ENCODE peak calls at places on chromosomes 1 and 21, in four cellular contexts. One of them, this sample, is unnamed.

GRCh38 chr1:70043806-70044205 is 161.6 kb downstream of the LRRC40 start:
- DNase-seq in left lung: no peak
- DNase-seq in epithelial cell of esophagus: peak; percentile 92
- DNase-seq in fibroblast of pulmonary artery: peak; percentile 90
- DNase-seq in this sample: peak; percentile 64

GRCh38 chr1:92380867-92381266 is 82.0 kb downstream of the RPAP2 start:
- DNase-seq in left lung: no peak
- DNase-seq in epithelial cell of esophagus: no peak
- DNase-seq in fibroblast of pulmonary artery: peak; percentile 26
- DNase-seq in this sample: no peak

GRCh38 chr1:3516911-3517310 is 62.4 kb downstream of the ARHGEF16 start:
- DNase-seq in left lung: no peak
- DNase-seq in epithelial cell of esophagus: no peak
- DNase-seq in fibroblast of pulmonary artery: no peak
- DNase-seq in this sample: no peak

GRCh38 chr21:37593740-37594471 is 227.3 kb downstream of the DYRK1A start:
- DNase-seq in left lung: no peak
- DNase-seq in epithelial cell of esophagus: no peak
- DNase-seq in fibroblast of pulmonary artery: no peak
- DNase-seq in this sample: no peak

GRCh38 chr1:53380296-53380695 is 52.4 kb upstream of the LRP8 start:
- DNase-seq in left lung: peak; percentile 1
- DNase-seq in epithelial cell of esophagus: no peak
- DNase-seq in fibroblast of pulmonary artery: no peak
- DNase-seq in this sample: no peak

GRCh38 chr1:212030936-212031528 is 4.3 kb downstream of the INTS7 start:
- DNase-seq in left lung: no peak
- DNase-seq in epithelial cell of esophagus: peak; percentile 87
- DNase-seq in fibroblast of pulmonary artery: peak; percentile 79
- DNase-seq in this sample: peak; percentile 96

GRCh38 chr1:2378441-2378851 is 12.9 kb downstream of the MORN1 start:
- DNase-seq in left lung: no peak
- DNase-seq in epithelial cell of esophagus: no peak
- DNase-seq in fibroblast of pulmonary artery: no peak
- DNase-seq in this sample: no peak

GRCh38 chr1:198776602-198777029 is 137.8 kb downstream of the PTPRC start:
- DNase-seq in left lung: peak; percentile 76
- DNase-seq in epithelial cell of esophagus: peak; percentile 90
- DNase-seq in fibroblast of pulmonary artery: peak; percentile 98
- DNase-seq in this sample: peak; percentile 99

GRCh38 chr1:83113686-83114085 is 885.2 kb downstream of the TTLL7 start:
- DNase-seq in left lung: no peak
- DNase-seq in epithelial cell of esophagus: peak; percentile 15
- DNase-seq in fibroblast of pulmonary artery: no peak
- DNase-seq in this sample: peak; percentile 3

GRCh38 chr1:170239445-170239844 is 93.7 kb downstream of the NTMT2 start:
- DNase-seq in left lung: no peak
- DNase-seq in epithelial cell of esophagus: peak; percentile 81
- DNase-seq in fibroblast of pulmonary artery: peak; percentile 14
- DNase-seq in this sample: peak; percentile 60

GRCh38 chr1:58816072-58816746 is 32.4 kb upstream of the JUN start:
- DNase-seq in left lung: peak; percentile 93
- DNase-seq in epithelial cell of esophagus: peak; percentile 79
- DNase-seq in fibroblast of pulmonary artery: peak; percentile 86
- DNase-seq in this sample: peak; percentile 90

GRCh38 chr1:234397732-234398131 is 24.5 kb downstream of the COA6 start:
- DNase-seq in left lung: no peak
- DNase-seq in epithelial cell of esophagus: no peak
- DNase-seq in fibroblast of pulmonary artery: no peak
- DNase-seq in this sample: no peak

GRCh38 chr1:166261511-166261910 is 94.7 kb upstream of the FAM78B start:
- DNase-seq in left lung: no peak
- DNase-seq in epithelial cell of esophagus: no peak
- DNase-seq in fibroblast of pulmonary artery: no peak
- DNase-seq in this sample: no peak

GRCh38 chr1:148386617-148387016 is 96.5 kb downstream of the PPIAL4G start:
- DNase-seq in left lung: no peak
- DNase-seq in epithelial cell of esophagus: no peak
- DNase-seq in fibroblast of pulmonary artery: no peak
- DNase-seq in this sample: no peak

GRCh38 chr1:28553229-28553930 is 495 bp downstream of the TRNAU1AP start:
- DNase-seq in left lung: peak; percentile 48
- DNase-seq in epithelial cell of esophagus: peak; percentile 65
- DNase-seq in fibroblast of pulmonary artery: peak; percentile 30
- DNase-seq in this sample: peak; percentile 36

GRCh38 chr21:45130324-45130774 is 56.0 kb downstream of the ADARB1 start:
- DNase-seq in left lung: no peak
- DNase-seq in epithelial cell of esophagus: peak; percentile 71
- DNase-seq in fibroblast of pulmonary artery: peak; percentile 80
- DNase-seq in this sample: peak; percentile 80

GRCh38 chr21:44477712-44478111 is 22.4 kb downstream of the LRRC3 start:
- DNase-seq in left lung: peak; percentile 21
- DNase-seq in epithelial cell of esophagus: no peak
- DNase-seq in fibroblast of pulmonary artery: no peak
- DNase-seq in this sample: no peak

GRCh38 chr1:10051656-10052055 is 18.9 kb downstream of the UBE4B start:
- DNase-seq in left lung: no peak
- DNase-seq in epithelial cell of esophagus: no peak
- DNase-seq in fibroblast of pulmonary artery: no peak
- DNase-seq in this sample: no peak

GRCh38 chr1:43834280-43835140 is 99.1 kb upstream of the ARTN start:
- DNase-seq in left lung: peak; percentile 56
- DNase-seq in epithelial cell of esophagus: peak; percentile 74
- DNase-seq in fibroblast of pulmonary artery: peak; percentile 60
- DNase-seq in this sample: peak; percentile 28

GRCh38 chr1:115062542-115063004 is 26.7 kb downstream of the TSPAN2 start:
- DNase-seq in left lung: peak; percentile 51
- DNase-seq in epithelial cell of esophagus: peak; percentile 70
- DNase-seq in fibroblast of pulmonary artery: no peak
- DNase-seq in this sample: no peak

GRCh38 chr1:197619008-197619640 is 156.2 kb downstream of the DENND1B start:
- DNase-seq in left lung: no peak
- DNase-seq in epithelial cell of esophagus: peak; percentile 15
- DNase-seq in fibroblast of pulmonary artery: peak; percentile 51
- DNase-seq in this sample: peak; percentile 42

GRCh38 chr1:157147906-157148717 is 9.9 kb upstream of the ETV3 start:
- DNase-seq in left lung: no peak
- DNase-seq in epithelial cell of esophagus: peak; percentile 41
- DNase-seq in fibroblast of pulmonary artery: peak; percentile 44
- DNase-seq in this sample: peak; percentile 14

GRCh38 chr1:88088481-88088880 is 595.6 kb upstream of the PKN2 start:
- DNase-seq in left lung: no peak
- DNase-seq in epithelial cell of esophagus: no peak
- DNase-seq in fibroblast of pulmonary artery: no peak
- DNase-seq in this sample: no peak

GRCh38 chr1:215599418-215599817 is 32.3 kb downstream of the KCTD3 start:
- DNase-seq in left lung: no peak
- DNase-seq in epithelial cell of esophagus: peak; percentile 49
- DNase-seq in fibroblast of pulmonary artery: peak; percentile 61
- DNase-seq in this sample: peak; percentile 51

GRCh38 chr21:44058652-44058964 is 46.5 kb downstream of the TRAPPC10 start:
- DNase-seq in left lung: no peak
- DNase-seq in epithelial cell of esophagus: no peak
- DNase-seq in fibroblast of pulmonary artery: no peak
- DNase-seq in this sample: no peak

GRCh38 chr1:117672756-117673155 is 66.9 kb downstream of the TENT5C start:
- DNase-seq in left lung: no peak
- DNase-seq in epithelial cell of esophagus: no peak
- DNase-seq in fibroblast of pulmonary artery: no peak
- DNase-seq in this sample: no peak

GRCh38 chr1:93758842-93759515 is 77.3 kb upstream of the BCAR3 start:
- DNase-seq in left lung: peak; percentile 61
- DNase-seq in epithelial cell of esophagus: peak; percentile 29
- DNase-seq in fibroblast of pulmonary artery: peak; percentile 98
- DNase-seq in this sample: peak; percentile 86

GRCh38 chr1:101029184-101029583 is 3.6 kb upstream of the DPH5 start:
- DNase-seq in left lung: no peak
- DNase-seq in epithelial cell of esophagus: no peak
- DNase-seq in fibroblast of pulmonary artery: no peak
- DNase-seq in this sample: no peak

GRCh38 chr21:30463713-30464112 is 16.5 kb downstream of the KRTAP19-1 start:
- DNase-seq in left lung: no peak
- DNase-seq in epithelial cell of esophagus: peak; percentile 30
- DNase-seq in fibroblast of pulmonary artery: no peak
- DNase-seq in this sample: peak; percentile 2

GRCh38 chr21:29453511-29453910 is 154.8 kb downstream of the BACH1 start:
- DNase-seq in left lung: no peak
- DNase-seq in epithelial cell of esophagus: no peak
- DNase-seq in fibroblast of pulmonary artery: no peak
- DNase-seq in this sample: peak; percentile 24

DNA sequence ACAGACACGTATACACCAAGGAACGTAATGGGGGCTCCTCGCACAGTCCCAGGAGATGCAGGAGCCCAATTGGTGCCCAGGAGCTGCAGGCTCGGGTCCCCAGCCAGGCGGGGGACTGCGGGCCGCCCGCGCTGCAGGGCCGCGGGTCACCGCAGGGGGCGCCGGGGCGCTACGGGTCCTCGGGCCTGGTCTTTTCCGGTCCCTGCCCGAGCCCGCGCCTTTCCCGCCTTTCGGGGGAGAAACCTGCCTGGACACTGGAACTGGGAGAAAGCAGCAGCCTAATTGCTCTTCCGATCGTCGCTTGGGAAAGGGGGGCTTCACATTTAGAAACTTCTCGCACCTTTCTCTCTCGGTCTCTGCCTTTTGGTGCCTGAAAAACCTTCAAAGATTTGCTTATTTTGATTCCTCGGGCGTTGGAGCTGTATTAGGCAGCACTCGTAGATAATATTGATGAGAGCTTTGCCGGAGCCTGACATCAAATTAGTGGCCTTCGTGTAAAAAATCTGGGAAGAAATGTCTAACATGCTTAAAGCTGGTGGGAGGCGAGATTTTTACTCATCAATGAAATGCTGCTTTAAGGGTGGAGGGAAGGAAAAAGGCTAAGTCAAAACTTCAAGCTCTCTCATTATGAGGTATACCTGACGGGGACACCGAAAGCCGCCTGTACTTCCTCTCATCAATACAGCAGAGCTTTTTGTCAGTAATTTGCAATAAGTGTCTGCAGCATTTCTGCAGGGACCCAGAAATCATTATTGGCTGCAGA is 12.6 kb upstream of the BARHL2 start:
- DNase-seq in left lung: no peak
- DNase-seq in epithelial cell of esophagus: no peak
- DNase-seq in fibroblast of pulmonary artery: no peak
- DNase-seq in this sample: no peak
- TF ChIP-seq CTCF in left lung: no peak
- TF ChIP-seq CTCF in epithelial cell of esophagus: no peak
- TF ChIP-seq CTCF in fibroblast of pulmonary artery: no peak
- TF ChIP-seq CTCF in this sample: peak; percentile 6

GRCh38 chr1:16043521-16043920 is at the start of gene CLCNKB:
- DNase-seq in left lung: no peak
- DNase-seq in epithelial cell of esophagus: no peak
- DNase-seq in fibroblast of pulmonary artery: no peak
- DNase-seq in this sample: no peak

GRCh38 chr1:16041200-16041599 is 2.4 kb upstream of the CLCNKB start:
- DNase-seq in left lung: no peak
- DNase-seq in epithelial cell of esophagus: no peak
- DNase-seq in fibroblast of pulmonary artery: no peak
- DNase-seq in this sample: no peak

GRCh38 chr1:16042096-16042495 is 1.5 kb upstream of the CLCNKB start:
- DNase-seq in left lung: no peak
- DNase-seq in epithelial cell of esophagus: no peak
- DNase-seq in fibroblast of pulmonary artery: no peak
- DNase-seq in this sample: no peak

GRCh38 chr1:16043950-16044349 is 368 bp downstream of the CLCNKB start:
- DNase-seq in left lung: no peak
- DNase-seq in epithelial cell of esophagus: no peak
- DNase-seq in fibroblast of pulmonary artery: no peak
- DNase-seq in this sample: no peak

GRCh38 chr1:16038620-16038912 is 5.0 kb upstream of the CLCNKB start:
- DNase-seq in left lung: no peak
- DNase-seq in epithelial cell of esophagus: no peak
- DNase-seq in fibroblast of pulmonary artery: no peak
- DNase-seq in this sample: no peak
- TF ChIP-seq CTCF in left lung: no peak
- TF ChIP-seq CTCF in epithelial cell of esophagus: no peak
- TF ChIP-seq CTCF in fibroblast of pulmonary artery: no peak
- TF ChIP-seq CTCF in this sample: no peak

GRCh38 chr1:245493029-245493428 is 338.2 kb downstream of the KIF26B start:
- DNase-seq in left lung: no peak
- DNase-seq in epithelial cell of esophagus: no peak
- DNase-seq in fibroblast of pulmonary artery: no peak
- DNase-seq in this sample: no peak
- TF ChIP-seq CTCF in left lung: no peak
- TF ChIP-seq CTCF in epithelial cell of esophagus: no peak
- TF ChIP-seq CTCF in fibroblast of pulmonary artery: peak; percentile 21
- TF ChIP-seq CTCF in this sample: peak; percentile 29

GRCh38 chr1:110061341-110061740 is 9.1 kb downstream of the ALX3 start:
- DNase-seq in left lung: no peak
- DNase-seq in epithelial cell of esophagus: no peak
- DNase-seq in fibroblast of pulmonary artery: no peak
- DNase-seq in this sample: no peak

GRCh38 chr1:110058591-110058990 is 11.9 kb downstream of the ALX3 start:
- DNase-seq in left lung: no peak
- DNase-seq in epithelial cell of esophagus: no peak
- DNase-seq in fibroblast of pulmonary artery: no peak
- DNase-seq in this sample: no peak

GRCh38 chr1:110059133-110059863 is 11.2 kb downstream of the ALX3 start:
- DNase-seq in left lung: no peak
- DNase-seq in epithelial cell of esophagus: no peak
- DNase-seq in fibroblast of pulmonary artery: no peak
- DNase-seq in this sample: no peak

GRCh38 chr1:110060662-110061060 is 9.8 kb downstream of the ALX3 start:
- DNase-seq in left lung: no peak
- DNase-seq in epithelial cell of esophagus: no peak
- DNase-seq in fibroblast of pulmonary artery: no peak
- DNase-seq in this sample: no peak

GRCh38 chr1:110060034-110060661 is 10.3 kb downstream of the ALX3 start:
- DNase-seq in left lung: no peak
- DNase-seq in epithelial cell of esophagus: peak; percentile 45
- DNase-seq in fibroblast of pulmonary artery: peak; percentile 35
- DNase-seq in this sample: peak; percentile 36
- TF ChIP-seq CTCF in left lung: peak; percentile 69
- TF ChIP-seq CTCF in epithelial cell of esophagus: peak; percentile 83
- TF ChIP-seq CTCF in fibroblast of pulmonary artery: peak; percentile 78
- TF ChIP-seq CTCF in this sample: peak; percentile 76

GRCh38 chr1:230427477-230427876 is 1.3 kb upstream of the PGBD5 start:
- DNase-seq in left lung: no peak
- DNase-seq in epithelial cell of esophagus: no peak
- DNase-seq in fibroblast of pulmonary artery: no peak
- DNase-seq in this sample: no peak

GRCh38 chr1:230425252-230426061 is 675 bp downstream of the PGBD5 start:
- DNase-seq in left lung: no peak
- DNase-seq in epithelial cell of esophagus: no peak
- DNase-seq in fibroblast of pulmonary artery: no peak
- DNase-seq in this sample: no peak

GRCh38 chr1:230427981-230428380 is 1.8 kb upstream of the PGBD5 start:
- DNase-seq in left lung: no peak
- DNase-seq in epithelial cell of esophagus: no peak
- DNase-seq in fibroblast of pulmonary artery: no peak
- DNase-seq in this sample: no peak

GRCh38 chr1:230424440-230425251 is 1.5 kb downstream of the PGBD5 start:
- DNase-seq in left lung: no peak
- DNase-seq in epithelial cell of esophagus: peak; percentile 60
- DNase-seq in fibroblast of pulmonary artery: no peak
- DNase-seq in this sample: no peak

GRCh38 chr1:230426246-230427101 is at the start of gene PGBD5:
- DNase-seq in left lung: peak; percentile 63
- DNase-seq in epithelial cell of esophagus: peak; percentile 70
- DNase-seq in fibroblast of pulmonary artery: peak; percentile 60
- DNase-seq in this sample: peak; percentile 34
- TF ChIP-seq CTCF in left lung: no peak
- TF ChIP-seq CTCF in epithelial cell of esophagus: no peak
- TF ChIP-seq CTCF in fibroblast of pulmonary artery: no peak
- TF ChIP-seq CTCF in this sample: no peak